ENCODE peak calls at places on chromosomes 6 and 20, in ten cellular contexts. O is AG10803; Y is SW 1271; I is stimulated activated CD4-positive, alpha-beta T cell treated with anti-CD3 and anti-CD28 coated beads, Interleukin-15, amount 100 ng/mL, for 1 hour; L is T-cell; N is ELR; F is hypothalamus; D is nephron progenitor cell; T is T1000; K is HFFc6. J is an unnamed sample.

GRCh38 chr6:13404115-13404891 is 76.0 kb upstream of the TBC1D7 start:
- DNase-seq in D (no peak), F (no peak), L (no peak), K (peak; percentile 24), O (peak; percentile 54), Y (no peak), N (peak; percentile 67), I (no peak), T (no peak), J (no peak)

GRCh38 chr6:109397020-109397419 is 14.8 kb upstream of the CD164 start:
- DNase-seq in K (no peak), I (no peak), D (no peak), T (no peak), F (no peak), N (peak; percentile 33), O (peak; percentile 20), Y (no peak), L (no peak), J (no peak)

GRCh38 chr6:79180082-79180481 is 54.4 kb downstream of the HMGN3 start:
- DNase-seq in L (no peak), N (no peak), O (no peak), K (no peak), Y (no peak), T (no peak), D (no peak), F (no peak), I (no peak), J (no peak)

GRCh38 chr6:28767691-28768090 is 156.1 kb downstream of the TRIM27 start:
- DNase-seq in L (no peak), I (no peak), T (no peak), K (no peak), N (no peak), O (no peak), D (no peak), Y (no peak), F (no peak), J (no peak)

GRCh38 chr6:27623103-27623502 is 150.2 kb upstream of the ZNF184 start:
- DNase-seq in T (no peak), Y (no peak), F (no peak), L (no peak), D (no peak), I (no peak), O (no peak), K (no peak), N (no peak), J (no peak)

GRCh38 chr6:113102761-113103160 is 754.4 kb upstream of the MARCKS start:
- DNase-seq in Y (peak; percentile 38), K (peak; percentile 11), N (peak; percentile 76), L (no peak), I (no peak), D (no peak), T (no peak), O (no peak), F (no peak), J (no peak)

GRCh38 chr20:31819083-31819784 is at the start of gene MYLK2:
- DNase-seq in I (no peak), L (no peak), T (no peak), D (no peak), K (no peak), Y (no peak), F (no peak), O (no peak), N (no peak), J (no peak)

GRCh38 chr6:136586295-136586694 is 36.1 kb upstream of the MAP7 start:
- DNase-seq in I (no peak), D (no peak), O (peak; percentile 94), T (no peak), K (peak; percentile 84), L (no peak), Y (no peak), N (peak; percentile 89), F (no peak), J (no peak)

GRCh38 chr6:109867009-109867969 is 110.8 kb upstream of the GPR6 start:
- DNase-seq in O (peak; percentile 14), D (no peak), Y (no peak), F (peak; percentile 32), T (no peak), N (peak; percentile 12), L (no peak), K (no peak), I (no peak), J (no peak)

GRCh38 chr20:896626-897025 is 19.5 kb downstream of the ANGPT4 start:
- DNase-seq in O (no peak), T (no peak), Y (no peak), N (no peak), L (no peak), I (no peak), F (no peak), K (no peak), D (no peak), J (no peak)

GRCh38 chr20:48921883-48922867 is 664 bp downstream of the ARFGEF2 start:
- DNase-seq in N (peak; percentile 70), O (peak; percentile 52), D (no peak), I (no peak), K (peak; percentile 22), T (no peak), L (no peak), Y (no peak), F (no peak), J (no peak)

GRCh38 chr6:153044295-153044694 is 41.8 kb upstream of the MTRF1L start:
- DNase-seq in L (no peak), Y (no peak), F (no peak), O (no peak), D (no peak), T (no peak), K (no peak), N (no peak), I (no peak), J (no peak)

GRCh38 chr6:104689551-104690205 is 170.0 kb downstream of the HACE1 start:
- DNase-seq in I (no peak), N (peak; percentile 76), D (no peak), F (no peak), O (peak; percentile 55), L (no peak), Y (peak; percentile 16), T (no peak), K (peak; percentile 1), J (peak; percentile 12)

GRCh38 chr6:3312604-3313167 is 53.9 kb downstream of the PSMG4 start:
- DNase-seq in N (no peak), L (no peak), F (no peak), O (no peak), Y (no peak), K (no peak), T (no peak), D (no peak), I (no peak), J (no peak)

GRCh38 chr6:24797596-24798216 is 1.0 kb downstream of the ARMH2 start:
- DNase-seq in I (no peak), Y (no peak), L (no peak), K (no peak), F (no peak), D (no peak), N (no peak), O (no peak), T (no peak), J (no peak)

GRCh38 chr6:134288538-134289203 is 29.2 kb downstream of the SGK1 start:
- DNase-seq in Y (peak; percentile 73), D (no peak), K (peak; percentile 93), T (peak; percentile 10), F (no peak), O (peak; percentile 96), L (no peak), I (no peak), N (peak; percentile 92), J (no peak)

GRCh38 chr6:146305098-146305497 is 238.5 kb upstream of the RAB32 start:
- DNase-seq in N (no peak), T (no peak), Y (no peak), O (no peak), L (no peak), K (no peak), I (no peak), F (no peak), D (no peak), J (no peak)

GRCh38 chr6:168906251-168906845 is 347.3 kb downstream of the THBS2 start:
- DNase-seq in O (no peak), F (no peak), D (no peak), Y (no peak), L (no peak), N (no peak), K (no peak), T (no peak), I (no peak), J (no peak)

GRCh38 chr6:132252113-132252512 is 149.2 kb downstream of the MOXD1 start:
- DNase-seq in K (no peak), I (no peak), D (no peak), F (no peak), N (no peak), T (no peak), O (peak; percentile 29), L (no peak), Y (no peak), J (no peak)

GRCh38 chr6:7528565-7528964 is 12.9 kb upstream of the DSP start:
- DNase-seq in K (peak; percentile 84), T (no peak), O (peak; percentile 86), Y (no peak), D (no peak), L (no peak), N (peak; percentile 69), I (no peak), F (no peak), J (no peak)

GRCh38 chr6:46052479-46052878 is 36.8 kb upstream of the CLIC5 start:
- DNase-seq in Y (no peak), K (no peak), I (no peak), D (peak; percentile 20), T (no peak), F (no peak), L (no peak), O (no peak), N (no peak), J (no peak)

GRCh38 chr6:15663057-15663638 is 320 bp upstream of the DTNBP1 start:
- DNase-seq in N (peak; percentile 77), F (no peak), L (no peak), Y (no peak), K (peak; percentile 27), T (peak; percentile 69), D (no peak), I (no peak), O (peak; percentile 53), J (peak; percentile 34)

GRCh38 chr6:77015350-77015749 is 447.9 kb downstream of the HTR1B start:
- DNase-seq in N (peak; percentile 69), F (no peak), Y (no peak), T (no peak), I (no peak), L (no peak), D (no peak), O (peak; percentile 63), K (peak; percentile 55), J (no peak)

GRCh38 chr6:17724341-17724740 is 17.6 kb upstream of the NUP153 start:
- DNase-seq in F (no peak), D (no peak), N (peak; percentile 65), T (no peak), I (no peak), K (no peak), O (no peak), Y (no peak), L (no peak), J (no peak)

J was measured in HCT116.